ENCODE peak calls at places on chromosomes 3 and 15, in eight cellular contexts. X is small intestine; E is aorta; L is HCT116; G is CD8-positive, alpha-beta T cell; B is CD8-positive, alpha-beta memory T cell; T is PC-9; M is ascending aorta. U is an unnamed sample. For H3K4me1, the result is how much of the 10 kb centered on the place peaks cover.

GRCh38 chr3:48140284-48140683 is 47.9 kb downstream of the CDC25A start:
- DNase-seq in B (no peak), E (no peak), T (no peak), M (no peak), X (no peak), L (no peak), G (no peak), U (no peak)

GRCh38 chr15:42385206-42385979 is 26.1 kb downstream of the CAPN3 start:
- DNase-seq in L (peak), B (no peak), G (no peak), T (no peak), M (no peak), E (no peak), X (peak), U (no peak)

GRCh38 chr3:141383555-141384129 is 15.3 kb downstream of the ZBTB38 start:
- DNase-seq in X (no peak), M (no peak), B (no peak), E (no peak), G (no peak), T (no peak), L (no peak), U (peak)

GRCh38 chr15:88950600-88951160 is 37.5 kb upstream of the MFGE8 start:
- DNase-seq in E (no peak), B (no peak), M (no peak), L (no peak), X (no peak), G (no peak), T (peak), U (no peak)

GRCh38 chr3:158713094-158713499 is 19.2 kb downstream of the RARRES1 start:
- DNase-seq in L (no peak), B (no peak), M (peak), X (no peak), T (peak), E (peak), G (no peak), U (no peak)

GRCh38 chr15:101710806-101711205 is 13.5 kb downstream of the TARS3 start:
- DNase-seq in E (no peak), M (no peak), B (no peak), G (no peak), X (no peak), L (no peak), T (no peak), U (peak)

GRCh38 chr15:58472821-58473581 is 41.2 kb downstream of the LIPC start:
- DNase-seq in M (no peak), L (no peak), B (peak), E (no peak), T (peak), X (no peak), G (peak), U (peak)

GRCh38 chr3:166425900-166426611 is 588.8 kb upstream of the BCHE start:
- DNase-seq in B (no peak), T (no peak), G (no peak), E (no peak), X (no peak), M (no peak), L (no peak), U (no peak)

GRCh38 chr3:124965413-124965812 is 30.9 kb upstream of the MUC13 start:
- DNase-seq in T (no peak), X (no peak), M (no peak), B (no peak), E (no peak), L (no peak), G (no peak), U (no peak)

GRCh38 chr3:10702961-10703740 is 112.9 kb upstream of the SLC6A11 start:
- DNase-seq in X (peak), E (no peak), B (no peak), L (peak), T (no peak), M (no peak), G (no peak), U (no peak)

GRCh38 chr3:155741081-155741480 is 3.8 kb downstream of the PLCH1 start:
- DNase-seq in T (no peak), G (no peak), B (no peak), E (no peak), X (no peak), M (no peak), L (no peak), U (no peak)

GRCh38 chr3:123650101-123650500 is 65.2 kb upstream of the HACD2 start:
- DNase-seq in T (no peak), E (no peak), X (no peak), B (no peak), M (no peak), L (no peak), G (no peak), U (no peak)

GRCh38 chr3:197878427-197878826 is 71.6 kb upstream of the RPL35A start:
- DNase-seq in T (no peak), B (no peak), G (no peak), L (no peak), M (no peak), E (peak), X (no peak), U (no peak)

GRCh38 chr3:16849795-16850194 is 35.0 kb upstream of the PLCL2 start:
- DNase-seq in B (no peak), T (no peak), L (no peak), G (no peak), M (no peak), X (no peak), E (no peak), U (peak)

GRCh38 chr3:128932516-128933212 is 53.2 kb downstream of the ACAD9 start:
- DNase-seq in X (no peak), E (peak), B (no peak), M (no peak), T (no peak), L (no peak), G (peak), U (no peak)

GRCh38 chr3:27606537-27606936 is 115.6 kb downstream of the EOMES start:
- DNase-seq in E (no peak), M (no peak), X (no peak), B (no peak), L (no peak), T (no peak), G (no peak), U (peak)

GRCh38 chr3:166902374-166902773 is 477.7 kb downstream of the ZBBX start:
- DNase-seq in X (no peak), L (no peak), G (no peak), M (no peak), B (no peak), E (no peak), T (no peak), U (no peak)

GRCh38 chr3:29514912-29515311 is 234.0 kb downstream of the RBMS3 start:
- DNase-seq in T (no peak), B (no peak), G (no peak), M (no peak), L (no peak), X (no peak), E (no peak), U (peak)

GRCh38 chr3:18079739-18080138 is 337.3 kb upstream of the TBC1D5 start:
- DNase-seq in T (no peak), E (no peak), L (peak), B (no peak), M (no peak), G (no peak), X (no peak), U (no peak)

GRCh38 chr15:93152951-93153350 is 63.9 kb upstream of the RGMA start:
- DNase-seq in E (no peak), M (peak), G (no peak), B (no peak), T (no peak), X (no peak), L (no peak), U (no peak)

GRCh38 chr3:12143949-12144504 is 14.7 kb downstream of the TIMP4 start:
- DNase-seq in T (no peak), E (peak), G (no peak), X (no peak), L (no peak), B (no peak), M (peak), U (no peak)

GRCh38 chr3:70990190-70990589 is 593.3 kb downstream of the FOXP1 start:
- DNase-seq in M (no peak), X (peak), G (no peak), E (no peak), L (no peak), T (no peak), B (peak), U (no peak)

GRCh38 chr15:81516012-81516411 is 142.0 kb upstream of the TMC3 start:
- DNase-seq in E (no peak), B (no peak), M (no peak), G (no peak), L (no peak), X (no peak), T (no peak), U (no peak)

GRCh38 chr15:81373996-81374395 is at the start of gene TMC3:
- DNase-seq in L (no peak), M (no peak), T (no peak), E (no peak), X (no peak), B (no peak), G (no peak), U (no peak)

GRCh38 chr3:157248590-157249425 is 88.9 kb upstream of the CCNL1 start:
- DNase-seq in X (peak), G (no peak), T (peak), M (no peak), L (peak), B (no peak), E (no peak), U (peak)

GRCh38 chr15:67090297-67091072 is 25.1 kb downstream of the SMAD3 start:
- DNase-seq in B (no peak), E (no peak), M (no peak), T (no peak), X (no peak), G (no peak), L (no peak), U (no peak)

GRCh38 chr3:64827391-64827790 is 139.6 kb upstream of the ADAMTS9 start:
- DNase-seq in G (no peak), M (no peak), T (no peak), X (peak), L (no peak), E (no peak), B (no peak), U (no peak)
- H3K4me1 ChIP-seq in G (under half), M (under half), T (under half), X (under half), L (under half), E (under half), B (under half), U (under half)

GRCh38 chr3:122563717-122564025 is 429 bp downstream of the PARP9 start:
- DNase-seq in G (no peak), E (peak), T (no peak), X (peak), L (no peak), B (no peak), M (no peak), U (no peak)
- H3K4me1 ChIP-seq in G (under half), E (under half), T (under half), X (under half), L (under half), B (half or more), M (under half), U (under half)

GRCh38 chr3:45608296-45608695 is 13.7 kb downstream of the LIMD1 start:
- DNase-seq in E (no peak), X (no peak), L (no peak), B (no peak), M (no peak), T (no peak), G (no peak), U (no peak)

GRCh38 chr3:45606003-45606402 is 11.5 kb downstream of the LIMD1 start:
- DNase-seq in T (no peak), L (no peak), B (no peak), X (no peak), E (no peak), G (no peak), M (no peak), U (no peak)

GRCh38 chr3:45608885-45609284 is 14.3 kb downstream of the LIMD1 start:
- DNase-seq in M (no peak), T (peak), G (no peak), B (no peak), E (no peak), L (no peak), X (no peak), U (no peak)

GRCh38 chr3:45606991-45607712 is 12.6 kb downstream of the LIMD1 start:
- DNase-seq in G (no peak), L (no peak), M (no peak), T (no peak), X (no peak), E (no peak), B (no peak), U (no peak)

DNA sequence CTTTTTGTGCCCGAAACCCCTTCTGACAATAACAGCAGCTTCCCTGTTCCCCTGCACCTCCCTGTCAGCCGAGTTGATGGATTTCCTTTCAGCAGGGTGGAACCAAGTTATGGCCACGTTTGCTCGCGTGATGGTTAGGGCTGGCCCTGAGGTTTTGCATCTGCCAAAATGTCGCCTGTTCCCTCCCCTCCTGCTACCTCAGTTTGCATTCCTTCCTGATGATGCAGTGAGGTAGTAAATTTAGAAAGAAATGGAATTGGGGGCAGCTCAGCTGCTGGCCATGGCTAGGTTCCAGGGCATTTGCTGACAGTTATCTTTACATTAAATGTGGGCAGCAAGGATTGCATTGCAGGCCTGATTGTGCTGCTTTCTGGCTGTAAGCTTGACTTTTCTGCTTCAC is 13.2 kb downstream of the LIMD1 start:
- DNase-seq in X (no peak), B (no peak), T (no peak), G (no peak), E (no peak), M (no peak), L (no peak), U (no peak)
- H3K4me1 ChIP-seq in X (under half), B (under half), T (under half), G (under half), E (under half), M (half or more), L (under half), U (under half)

GRCh38 chr3:170364965-170365364 is 7.5 kb downstream of the SKIL start:
- DNase-seq in L (no peak), M (no peak), T (no peak), B (no peak), E (no peak), X (no peak), G (no peak), U (no peak)
- H3K4me1 ChIP-seq in L (under half), M (under half), T (half or more), B (under half), E (under half), X (under half), G (under half), U (under half)